ENCODE peak calls at places on chromosomes 5 and 9, in five cellular contexts. F, X, N, J and Q are unnamed samples.
A peak's percentile ranks its signal among the peaks of the same experiment; 100 is the strongest.

GRCh38 chr9:131477367-131477766 is 25.4 kb upstream of the POMT1 start:
- DNase-seq in X (no peak), F (no peak), J (no peak), N (no peak), Q (no peak)

GRCh38 chr9:106616026-106616425 is 246.9 kb upstream of the ZNF462 start:
- DNase-seq in N (no peak), J (no peak), X (no peak), F (no peak), Q (no peak)

GRCh38 chr5:109907751-109908150 is 218.0 kb downstream of the MAN2A1 start:
- DNase-seq in N (no peak), F (peak; percentile 13), J (no peak), X (no peak), Q (no peak)

GRCh38 chr9:116687762-116688160 is 656 bp downstream of the TRIM32 start:
- DNase-seq in J (peak; percentile 42), N (no peak), X (no peak), F (no peak), Q (no peak)

GRCh38 chr5:153952893-153953292 is 85.8 kb downstream of the FAM114A2 start:
- DNase-seq in X (no peak), J (no peak), N (no peak), F (no peak), Q (no peak)

GRCh38 chr9:126676685-126677143 is 63.0 kb downstream of the LMX1B start:
- DNase-seq in X (no peak), J (no peak), N (no peak), F (no peak), Q (peak; percentile 97)

GRCh38 chr5:139690385-139691274 is 42.5 kb downstream of the CXXC5 start:
- DNase-seq in F (peak; percentile 61), N (no peak), X (peak; percentile 75), J (no peak), Q (peak; percentile 81)

GRCh38 chr9:32430720-32431119 is 46.3 kb downstream of the ACO1 start:
- DNase-seq in N (no peak), X (no peak), J (no peak), F (peak; percentile 73), Q (no peak)

GRCh38 chr9:133529457-133529856 is 4.7 kb upstream of the MYMK start:
- DNase-seq in N (no peak), J (no peak), F (no peak), X (no peak), Q (no peak)

GRCh38 chr5:14775857-14776256 is 95.7 kb downstream of the ANKH start:
- DNase-seq in X (no peak), F (peak; percentile 42), J (no peak), N (no peak), Q (no peak)

GRCh38 chr9:123339666-123340414 is 16.2 kb upstream of the CRB2 start:
- DNase-seq in N (peak; percentile 29), F (no peak), J (peak; percentile 53), X (no peak), Q (no peak)

GRCh38 chr5:135504376-135504775 is 31.4 kb downstream of the NEUROG1 start:
- DNase-seq in N (no peak), J (no peak), F (no peak), X (no peak), Q (no peak)

GRCh38 chr5:68343421-68343826 is 127.9 kb downstream of the PIK3R1 start:
- DNase-seq in X (peak; percentile 59), F (peak; percentile 81), J (no peak), N (no peak), Q (no peak)

GRCh38 chr9:88922091-88922490 is 69.2 kb upstream of the S1PR3 start:
- DNase-seq in N (peak; percentile 19), J (no peak), F (no peak), X (no peak), Q (no peak)

GRCh38 chr5:150532996-150533395 is 25.1 kb downstream of the NDST1 start:
- DNase-seq in N (no peak), F (no peak), X (no peak), J (no peak), Q (no peak)

GRCh38 chr9:14779566-14780022 is 57.1 kb upstream of the CER1 start:
- DNase-seq in N (no peak), J (no peak), X (no peak), F (no peak), Q (no peak)

GRCh38 chr5:106380736-106381135 is 1290.0 kb downstream of the EFNA5 start:
- DNase-seq in J (no peak), X (no peak), F (peak; percentile 85), N (no peak), Q (no peak)

GRCh38 chr5:146564036-146564762 is 48.2 kb upstream of the GPR151 start:
- DNase-seq in X (no peak), F (no peak), J (no peak), N (no peak), Q (no peak)

GRCh38 chr9:79809931-79810330 is 238.2 kb downstream of the TLE4 start:
- DNase-seq in N (no peak), F (peak; percentile 90), X (no peak), J (no peak), Q (no peak)

GRCh38 chr9:88991066-88992030 is at the start of gene S1PR3:
- DNase-seq in J (peak; percentile 25), N (no peak), F (no peak), X (peak; percentile 79), Q (peak; percentile 98)

GRCh38 chr5:9776525-9776924 is 146.4 kb upstream of the TAS2R1 start:
- DNase-seq in N (no peak), J (no peak), F (peak; percentile 91), X (no peak), Q (no peak)

GRCh38 chr5:78300464-78301045 is 6.1 kb upstream of the AP3B1 start:
- DNase-seq in X (no peak), J (peak; percentile 66), N (no peak), F (peak; percentile 23), Q (no peak)